ENCODE peak calls at places on chromosomes 7 and 10, in six cellular contexts. D, G, K, Z, J and R are unnamed samples.

GRCh38 chr10:19628767-19629443 is 187.3 kb upstream of the PLXDC2 start:
- DNase-seq in K (no peak), J (no peak), G (no peak), Z (no peak), D (no peak), R (no peak)

GRCh38 chr10:80266513-80266863 is 23.0 kb downstream of the MAT1A start:
- DNase-seq in D (no peak), G (no peak), J (no peak), K (no peak), Z (no peak), R (no peak)

GRCh38 chr7:139358541-139359365 is 941 bp upstream of the LUC7L2 start:
- DNase-seq in J (peak), G (peak), D (no peak), Z (no peak), K (no peak), R (no peak)

GRCh38 chr10:89602919-89603318 is 42.1 kb downstream of the PANK1 start:
- DNase-seq in Z (no peak), J (no peak), K (no peak), G (no peak), D (no peak), R (no peak)

GRCh38 chr10:22321156-22321711 is 335 bp downstream of the BMI1 start:
- DNase-seq in K (peak), Z (peak), D (peak), G (peak), J (peak), R (peak)

GRCh38 chr7:64854969-64855368 is 48.1 kb upstream of the ZNF273 start:
- DNase-seq in J (peak), D (no peak), Z (no peak), K (no peak), G (no peak), R (no peak)

GRCh38 chr10:132962623-132963429 is 20.5 kb upstream of the CFAP46 start:
- DNase-seq in K (no peak), Z (no peak), J (no peak), D (no peak), G (no peak), R (no peak)

GRCh38 chr7:47254081-47255006 is 327.6 kb downstream of the TNS3 start:
- DNase-seq in J (peak), G (peak), Z (peak), K (peak), D (peak), R (peak)

GRCh38 chr10:1212571-1213141 is 156.5 kb downstream of the WDR37 start:
- DNase-seq in G (no peak), K (no peak), J (no peak), Z (no peak), D (no peak), R (no peak)
- TF ChIP-seq CTCF in G (no peak), K (no peak), J (no peak), Z (no peak), D (no peak), R (no peak)

GRCh38 chr7:74655324-74655723 is 2.2 kb upstream of the GTF2I start:
- DNase-seq in D (no peak), K (no peak), Z (no peak), J (no peak), G (no peak), R (no peak)

GRCh38 chr7:74656911-74657691 is 417 bp upstream of the GTF2I start:
- DNase-seq in G (peak), J (peak), Z (peak), D (peak), K (peak), R (peak)

GRCh38 chr7:74657692-74658170 is at the start of gene GTF2I:
- DNase-seq in D (peak), Z (no peak), G (no peak), J (no peak), K (peak), R (peak)

GRCh38 chr7:74655785-74656420 is 1.6 kb upstream of the GTF2I start:
- DNase-seq in D (no peak), K (no peak), J (no peak), G (no peak), Z (no peak), R (no peak)

GRCh38 chr7:74656421-74656910 is 1.1 kb upstream of the GTF2I start:
- DNase-seq in K (no peak), Z (peak), J (no peak), G (peak), D (peak), R (no peak)
- TF ChIP-seq CTCF in K (no peak), Z (no peak), J (peak), G (peak), D (peak), R (peak)

GRCh38 chr10:48507494-48507893 is 97.4 kb downstream of the ARHGAP22 start:
- DNase-seq in J (no peak), Z (no peak), K (peak), D (no peak), G (no peak), R (no peak)

GRCh38 chr10:48504141-48504885 is 100.6 kb downstream of the ARHGAP22 start:
- DNase-seq in G (no peak), J (no peak), D (no peak), K (peak), Z (no peak), R (no peak)

GRCh38 chr10:48505394-48506112 is 99.3 kb downstream of the ARHGAP22 start:
- DNase-seq in K (peak), J (no peak), D (no peak), Z (no peak), G (no peak), R (no peak)

GRCh38 chr10:48507933-48508830 is 96.7 kb downstream of the ARHGAP22 start:
- DNase-seq in J (no peak), G (no peak), Z (no peak), K (peak), D (no peak), R (no peak)

GRCh38 chr10:48506147-48506917 is 98.5 kb downstream of the ARHGAP22 start:
- DNase-seq in K (peak), D (no peak), J (peak), G (peak), Z (no peak), R (peak)
- TF ChIP-seq CTCF in K (peak), D (no peak), J (peak), G (peak), Z (no peak), R (peak)

DNA sequence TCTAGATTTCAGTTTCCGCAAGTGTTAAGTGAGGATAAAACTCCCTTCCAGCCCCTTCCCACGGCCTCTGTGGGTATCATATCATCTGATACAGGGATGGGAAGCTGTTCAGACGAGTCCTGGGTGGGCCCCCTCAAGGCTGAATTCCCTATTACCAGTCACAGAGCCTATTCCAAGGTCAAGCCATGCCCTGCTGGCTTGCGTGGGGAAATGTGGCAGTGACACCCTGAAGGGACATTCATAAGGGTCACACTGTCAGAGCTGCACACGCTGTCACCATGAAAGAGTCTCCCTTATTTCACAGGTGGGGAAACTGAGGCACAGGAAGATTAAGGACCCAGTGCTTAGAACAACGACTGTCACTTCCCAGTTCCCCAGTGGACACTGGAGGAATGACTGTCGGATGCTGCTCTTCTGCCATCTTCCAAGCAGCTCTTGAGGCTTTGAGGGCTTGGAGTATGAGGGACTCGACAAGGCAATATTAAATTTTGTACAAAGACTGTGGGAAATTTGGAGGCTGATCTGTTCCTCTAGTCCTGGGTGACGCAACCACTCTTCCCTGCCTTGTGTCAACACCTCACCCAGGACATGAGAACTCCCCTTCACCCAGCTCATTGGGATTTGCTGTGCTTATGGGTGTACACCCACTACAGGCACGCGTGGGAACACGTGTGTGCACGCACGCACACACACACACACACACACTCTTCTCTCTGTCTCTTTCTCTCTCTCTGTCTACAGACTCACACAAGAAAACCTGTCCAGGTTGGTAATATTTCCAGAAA is 386.0 kb downstream of the RPS24 start:
- DNase-seq in J (no peak), Z (no peak), G (no peak), K (no peak), D (peak), R (no peak)
- TF ChIP-seq CTCF in J (no peak), Z (no peak), G (no peak), K (peak), D (no peak), R (no peak)

DNA sequence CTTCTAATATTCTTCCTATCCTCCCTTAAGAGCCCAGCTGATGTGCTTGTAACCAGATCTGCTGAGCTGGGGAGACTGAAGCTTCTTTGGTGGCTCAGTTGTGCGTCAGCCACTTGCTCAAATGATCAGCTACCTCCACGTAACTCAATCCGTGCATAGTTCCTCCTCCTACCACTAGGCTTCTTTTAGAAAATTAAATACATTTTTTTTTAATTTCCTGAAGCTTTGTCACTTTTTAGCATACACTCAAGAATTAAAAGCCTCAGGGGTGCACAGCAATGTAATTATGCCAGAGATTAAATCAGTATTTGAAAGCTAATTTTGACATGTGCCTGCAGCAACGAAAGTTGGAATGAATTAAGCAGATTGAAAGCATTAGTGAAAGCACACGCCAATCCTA is 20.4 kb upstream of the PRLHR start:
- DNase-seq in J (peak), K (no peak), D (no peak), G (no peak), Z (no peak), R (no peak)
- TF ChIP-seq CTCF in J (peak), K (peak), D (no peak), G (no peak), Z (peak), R (no peak)

GRCh38 chr7:23462846-23463245 is 7.4 kb downstream of the IGF2BP3 start:
- DNase-seq in G (peak), J (peak), D (no peak), K (peak), Z (no peak), R (no peak)
- TF ChIP-seq CTCF in G (peak), J (peak), D (peak), K (peak), Z (no peak), R (no peak)

GRCh38 chr7:132577206-132578049 is 1.2 kb upstream of the PLXNA4 start:
- DNase-seq in D (peak), Z (peak), G (peak), K (peak), J (peak), R (peak)
- TF ChIP-seq CTCF in D (no peak), Z (peak), G (peak), K (peak), J (no peak), R (no peak)

GRCh38 chr10:110616493-110617033 is 27.6 kb upstream of the RBM20 start:
- DNase-seq in J (no peak), D (no peak), K (no peak), Z (no peak), G (no peak), R (no peak)

GRCh38 chr10:110613996-110614495 is 30.1 kb upstream of the RBM20 start:
- DNase-seq in D (no peak), J (no peak), Z (no peak), G (no peak), K (no peak), R (no peak)

GRCh38 chr10:110617455-110618162 is 26.5 kb upstream of the RBM20 start:
- DNase-seq in J (no peak), G (no peak), D (no peak), Z (no peak), K (no peak), R (no peak)

GRCh38 chr10:110613341-110613995 is 30.7 kb upstream of the RBM20 start:
- DNase-seq in D (no peak), Z (no peak), K (no peak), G (no peak), J (no peak), R (no peak)

GRCh38 chr10:110615057-110615630 is 29.0 kb upstream of the RBM20 start:
- DNase-seq in J (peak), K (no peak), D (no peak), G (no peak), Z (no peak), R (no peak)
- TF ChIP-seq CTCF in J (no peak), K (no peak), D (no peak), G (no peak), Z (no peak), R (no peak)